ENCODE peak calls at places on chromosome 9, in four cellular contexts. X is dorsolateral prefrontal cortex, V is left ventricle myocardium inferior, O is sigmoid colon. E is an unnamed sample. For H3K27me3, the result is how much of the 10 kb centered on the place peaks cover.

GRCh38 chr9:97572892-97573365 is 60.2 kb downstream of the TSTD2 start:
- DNase-seq in X (peak), V (no peak), O (no peak), E (no peak)

GRCh38 chr9:131012396-131012917 is 3.5 kb downstream of the LAMC3 start:
- DNase-seq in X (no peak), V (no peak), O (no peak), E (no peak)

GRCh38 chr9:99441829-99442228 is 219.7 kb downstream of the SEC61B start:
- DNase-seq in X (no peak), V (no peak), O (no peak), E (no peak)

GRCh38 chr9:34179528-34180138 is 790 bp downstream of the UBAP1 start:
- DNase-seq in X (no peak), V (no peak), O (peak), E (no peak)

GRCh38 chr9:137972355-137972987 is 94.9 kb downstream of the CACNA1B start:
- DNase-seq in X (no peak), V (no peak), O (peak), E (peak)

GRCh38 chr9:99353408-99353807 is 131.3 kb downstream of the SEC61B start:
- DNase-seq in X (no peak), V (no peak), O (peak), E (no peak)

GRCh38 chr9:5719546-5719945 is 90.6 kb downstream of the RIC1 start:
- DNase-seq in X (no peak), V (no peak), O (no peak), E (no peak)

GRCh38 chr9:31119882-31120481 is 1264.5 kb upstream of the ACO1 start:
- DNase-seq in X (no peak), V (no peak), O (no peak), E (peak)

GRCh38 chr9:123269316-123269715 is 930 bp upstream of the STRBP start:
- DNase-seq in X (no peak), V (no peak), O (no peak), E (no peak)

GRCh38 chr9:26975728-26976707 is 19.8 kb downstream of the IFT74 start:
- DNase-seq in X (no peak), V (no peak), O (no peak), E (no peak)

GRCh38 chr9:129863059-129863690 is 27.9 kb downstream of the USP20 start:
- DNase-seq in X (no peak), V (no peak), O (no peak), E (peak)

GRCh38 chr9:129109504-129109903 is 1.1 kb downstream of the CRAT start:
- DNase-seq in X (no peak), V (no peak), O (peak), E (no peak)

GRCh38 chr9:127756233-127756632 is 21.1 kb upstream of the TOR2A start:
- DNase-seq in X (no peak), V (no peak), O (no peak), E (no peak)

GRCh38 chr9:84331119-84331791 is 9.3 kb downstream of the SLC28A3 start:
- DNase-seq in X (no peak), V (no peak), O (no peak), E (no peak)

GRCh38 chr9:87676976-87677775 is 48.7 kb upstream of the CTSL start:
- DNase-seq in X (no peak), V (peak), O (peak), E (no peak)

GRCh38 chr9:87742813-87743428 is 17.0 kb downstream of the CTSL start:
- DNase-seq in X (no peak), V (no peak), O (no peak), E (no peak)

GRCh38 chr9:130286781-130287428 is 21.3 kb downstream of the HMCN2 start:
- DNase-seq in X (no peak), V (no peak), O (no peak), E (no peak)

GRCh38 chr9:16656432-16657169 is 213.9 kb downstream of the BNC2 start:
- DNase-seq in X (no peak), V (no peak), O (no peak), E (no peak)

GRCh38 chr9:89664896-89665329 is 60.1 kb downstream of the GADD45G start:
- DNase-seq in X (no peak), V (no peak), O (no peak), E (no peak)

GRCh38 chr9:92395617-92396016 is 8.8 kb downstream of the OGN start:
- DNase-seq in X (no peak), V (no peak), O (no peak), E (no peak)

GRCh38 chr9:14314929-14315753 is 1.2 kb upstream of the NFIB start:
- DNase-seq in X (peak), V (peak), O (peak), E (no peak)
- TF ChIP-seq CTCF in X (no peak), V (no peak), O (no peak), E (no peak)

DNA sequence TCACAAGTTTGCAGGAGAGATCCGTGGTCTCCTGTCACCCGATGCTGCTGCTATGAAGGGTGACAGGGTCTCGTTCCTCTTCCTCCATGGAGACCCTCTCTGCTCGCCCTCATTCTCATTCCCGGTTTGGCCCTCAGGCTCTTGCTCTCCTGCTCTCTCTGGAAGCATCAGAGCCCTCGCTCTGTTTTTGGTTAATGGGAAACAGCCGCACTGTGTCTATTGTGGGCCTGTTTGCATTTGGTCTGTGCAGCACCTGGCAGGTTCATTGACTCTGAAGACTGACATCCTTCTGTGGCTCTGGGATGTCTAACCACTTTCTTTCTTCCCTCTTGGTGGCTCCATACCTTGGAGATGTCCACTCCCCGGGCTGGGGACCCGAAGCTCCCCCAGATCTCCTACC is 12.7 kb upstream of the FAM163B start:
- DNase-seq in X (no peak), V (no peak), O (no peak), E (no peak)
- H3K27me3 ChIP-seq in X (under half), V (half or more), O (under half), E (under half)

GRCh38 chr9:134211811-134212460 is 47.6 kb upstream of the RNU6ATAC start:
- DNase-seq in X (no peak), V (peak), O (peak), E (no peak)

GRCh38 chr9:134210908-134211810 is 46.8 kb upstream of the RNU6ATAC start:
- DNase-seq in X (no peak), V (peak), O (peak), E (no peak)

GRCh38 chr9:134208981-134209725 is 44.8 kb upstream of the RNU6ATAC start:
- DNase-seq in X (no peak), V (no peak), O (peak), E (no peak)

GRCh38 chr9:134209731-134210311 is 45.5 kb upstream of the RNU6ATAC start:
- DNase-seq in X (no peak), V (no peak), O (peak), E (no peak)

DNA sequence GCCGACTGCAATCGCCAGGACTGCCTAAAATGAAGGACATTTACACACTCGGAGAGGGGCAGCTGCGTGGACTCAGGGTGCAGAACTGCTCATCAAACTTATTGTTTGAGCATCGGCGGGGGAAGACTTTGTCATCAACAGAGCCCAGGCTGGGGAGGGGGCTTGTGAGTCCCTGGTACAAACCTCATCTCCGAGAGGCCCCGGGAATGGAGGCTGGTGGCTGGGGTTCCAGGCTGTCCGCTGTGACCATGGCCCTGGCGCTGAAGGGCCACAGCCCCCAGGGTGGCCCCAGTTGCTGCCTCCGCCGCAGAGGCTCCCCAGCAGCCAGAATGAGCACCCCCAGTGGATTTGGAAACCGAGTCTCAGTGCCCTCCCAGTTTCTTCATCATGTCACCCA is 46.1 kb upstream of the RNU6ATAC start:
- DNase-seq in X (no peak), V (no peak), O (peak), E (no peak)
- TF ChIP-seq CTCF in X (no peak), V (no peak), O (no peak), E (no peak)

GRCh38 chr9:69066955-69067354 is 31.4 kb downstream of the FXN start:
- DNase-seq in X (no peak), V (no peak), O (no peak), E (no peak)

GRCh38 chr9:69070201-69070600 is 34.6 kb downstream of the FXN start:
- DNase-seq in X (no peak), V (no peak), O (no peak), E (no peak)

GRCh38 chr9:69062195-69062594 is 26.6 kb downstream of the FXN start:
- DNase-seq in X (no peak), V (no peak), O (no peak), E (no peak)

GRCh38 chr9:69063839-69064238 is 28.3 kb downstream of the FXN start:
- DNase-seq in X (no peak), V (no peak), O (no peak), E (no peak)

GRCh38 chr9:69065660-69066059 is 30.1 kb downstream of the FXN start:
- DNase-seq in X (no peak), V (no peak), O (no peak), E (no peak)
- H3K27me3 ChIP-seq in X (under half), V (under half), O (under half), E (under half)

E was measured in CD4-positive, alpha-beta T cell.